ENCODE peak calls at places on chromosomes 12 and 14, in five cellular contexts. L, P, N, M and X are unnamed samples.
A peak's percentile ranks its signal among the peaks of the same experiment; 100 is the strongest.

GRCh38 chr14:31181271-31181670 is 26.3 kb downstream of the HECTD1 start:
- DNase-seq in L (no peak), P (no peak), N (no peak), M (no peak), X (no peak)

GRCh38 chr14:72253503-72253902 is 321.3 kb downstream of the RGS6 start:
- DNase-seq in L (no peak), P (no peak), N (no peak), M (no peak), X (no peak)

GRCh38 chr14:104603623-104604401 is 760 bp downstream of the TMEM179 start:
- DNase-seq in L (no peak), P (no peak), N (no peak), M (no peak), X (no peak)

GRCh38 chr12:94326727-94327126 is 132.9 kb downstream of the CEP83 start:
- DNase-seq in L (no peak), P (no peak), N (no peak), M (no peak), X (no peak)

GRCh38 chr12:100868487-100868886 is 73.9 kb downstream of the ANO4 start:
- DNase-seq in L (no peak), P (no peak), N (no peak), M (no peak), X (no peak)

GRCh38 chr12:106645074-106645421 is 62.2 kb downstream of the RFX4 start:
- DNase-seq in L (no peak), P (no peak), N (no peak), M (no peak), X (no peak)

GRCh38 chr12:111636209-111636928 is 37.3 kb upstream of the ATXN2 start:
- DNase-seq in L (peak; percentile 25), P (no peak), N (no peak), M (peak; percentile 68), X (peak; percentile 73)

GRCh38 chr12:111386891-111387290 is 18.0 kb upstream of the PHETA1 start:
- DNase-seq in L (no peak), P (no peak), N (no peak), M (no peak), X (no peak)

GRCh38 chr12:124824195-124824594 is 39.5 kb downstream of the SCARB1 start:
- DNase-seq in L (peak; percentile 82), P (no peak), N (no peak), M (no peak), X (no peak)

GRCh38 chr12:108620236-108620879 is 13.3 kb downstream of the SELPLG start:
- DNase-seq in L (peak; percentile 92), P (no peak), N (no peak), M (no peak), X (no peak)

GRCh38 chr14:30210630-30211029 is 283.0 kb upstream of the PRKD1 start:
- DNase-seq in L (no peak), P (no peak), N (no peak), M (no peak), X (no peak)

GRCh38 chr14:80698974-80699373 is 242.6 kb downstream of the CEP128 start:
- DNase-seq in L (no peak), P (no peak), N (no peak), M (no peak), X (no peak)

GRCh38 chr12:116878567-116879508 is 2.4 kb downstream of the HRK start:
- DNase-seq in L (peak; percentile 39), P (no peak), N (no peak), M (no peak), X (no peak)

GRCh38 chr12:41368006-41368405 is 179.9 kb downstream of the PDZRN4 start:
- DNase-seq in L (peak; percentile 14), P (no peak), N (no peak), M (no peak), X (no peak)

GRCh38 chr12:111347891-111348644 is 20.8 kb downstream of the PHETA1 start:
- DNase-seq in L (no peak), P (no peak), N (no peak), M (no peak), X (no peak)

GRCh38 chr12:120161852-120162251 is 32.7 kb downstream of the GCN1 start:
- DNase-seq in L (no peak), P (no peak), N (no peak), M (no peak), X (no peak)

GRCh38 chr12:46556105-46556559 is 183.6 kb upstream of the SLC38A2 start:
- DNase-seq in L (no peak), P (no peak), N (no peak), M (no peak), X (no peak)

GRCh38 chr12:2563709-2564108 is 231.1 kb upstream of the FKBP4 start:
- DNase-seq in L (no peak), P (no peak), N (no peak), M (no peak), X (no peak)
- TF ChIP-seq POLR2A in L (no peak), P (no peak), N (no peak), M (no peak), X (no peak)

DNA sequence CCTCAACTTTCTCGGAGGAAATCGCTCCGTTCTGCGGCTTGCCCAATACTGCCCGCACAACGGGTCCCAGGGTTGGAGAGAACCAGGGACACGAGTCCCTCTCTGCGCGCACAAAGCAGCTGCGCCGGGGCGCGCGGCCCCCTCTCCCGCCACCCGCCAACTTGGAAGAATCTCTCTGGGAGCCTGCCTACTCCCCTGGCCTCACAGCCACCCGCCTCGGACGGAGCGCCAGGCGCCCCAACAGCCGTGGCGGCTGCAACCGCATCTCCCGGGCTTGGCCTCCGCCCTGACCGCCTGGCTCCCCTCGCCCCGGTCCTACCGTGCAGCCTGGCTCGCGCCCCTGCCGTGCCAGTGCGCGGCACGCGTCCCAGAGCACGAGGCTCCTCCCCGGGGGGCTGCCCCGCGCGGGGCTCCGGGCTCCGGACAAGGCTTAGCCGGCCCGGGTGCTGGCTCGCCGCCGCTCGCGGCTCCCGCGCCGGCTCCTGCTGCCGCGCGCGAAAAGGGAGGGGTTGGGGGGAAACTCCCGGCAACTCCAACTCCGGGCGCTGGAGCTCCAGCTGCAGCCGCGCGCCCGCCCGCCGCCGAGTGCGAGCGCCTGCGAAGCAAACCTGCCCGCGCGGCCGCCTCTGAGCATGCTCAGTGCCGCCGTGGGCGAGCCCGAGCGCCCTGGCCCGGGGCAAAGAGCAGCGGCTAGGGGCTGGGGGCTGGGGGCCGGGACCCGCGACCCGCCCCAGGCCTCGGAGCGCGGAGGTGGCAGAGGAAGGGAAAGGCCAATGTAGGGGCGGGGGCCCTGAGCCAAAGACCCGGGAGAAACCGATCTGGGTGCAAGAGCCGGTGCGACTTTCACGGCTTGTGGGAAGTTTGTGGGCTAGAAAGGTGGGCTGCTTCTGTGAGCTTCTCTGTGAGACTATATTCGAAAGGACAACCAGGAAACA is at the start of gene STXBP6:
- DNase-seq in L (peak; percentile 1), P (no peak), N (no peak), M (no peak), X (peak; percentile 70)
- TF ChIP-seq POLR2A in L (no peak), P (no peak), N (no peak), M (no peak), X (peak; percentile 10)

GRCh38 chr14:73640796-73641195 is 4.0 kb upstream of the DNAL1 start:
- DNase-seq in L (no peak), P (no peak), N (no peak), M (no peak), X (no peak)
- TF ChIP-seq POLR2A in L (no peak), P (no peak), N (no peak), M (no peak), X (no peak)

GRCh38 chr14:75176142-75176820 is at the start of gene TMED10:
- DNase-seq in L (peak; percentile 92), P (peak; percentile 68), N (no peak), M (peak; percentile 77), X (peak; percentile 87)
- TF ChIP-seq POLR2A in L (peak; percentile 33), P (no peak), N (peak; percentile 92), M (peak; percentile 85), X (peak; percentile 24)

GRCh38 chr14:34867199-34867598 is 8.0 kb downstream of the BAZ1A start:
- DNase-seq in L (no peak), P (no peak), N (no peak), M (no peak), X (no peak)
- TF ChIP-seq POLR2A in L (no peak), P (no peak), N (no peak), M (no peak), X (no peak)

GRCh38 chr14:46381674-46382073 is 269.9 kb downstream of the RPL10L start:
- DNase-seq in L (no peak), P (no peak), N (no peak), M (no peak), X (no peak)
- TF ChIP-seq POLR2A in L (no peak), P (no peak), N (no peak), M (no peak), X (no peak)

DNA sequence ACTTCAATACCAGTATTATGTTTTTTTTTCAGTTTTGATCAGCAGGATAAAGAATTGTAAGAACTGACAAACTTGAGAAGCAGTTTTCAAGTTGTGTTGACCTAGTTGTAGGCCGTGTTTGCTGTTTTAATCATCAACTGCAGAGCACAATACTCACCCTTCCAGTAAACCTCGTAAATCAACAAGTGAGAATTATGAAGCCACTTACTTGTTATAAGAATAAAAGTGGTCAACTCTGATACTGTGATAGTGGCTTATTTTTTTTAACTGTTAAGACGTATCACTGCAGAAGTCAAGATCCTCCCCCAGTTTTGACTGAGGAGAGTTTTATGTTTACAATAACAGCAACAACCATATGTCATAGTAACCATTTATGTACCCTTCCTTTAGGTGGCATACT is 100.8 kb upstream of the DACT1 start:
- DNase-seq in L (no peak), P (no peak), N (no peak), M (no peak), X (no peak)
- TF ChIP-seq POLR2A in L (no peak), P (no peak), N (no peak), M (no peak), X (no peak)